ENCODE peak calls at places on chromosomes 5 and 9, in ten cellular contexts. R, G, K, W, Q, J, Y, I, O and U are unnamed samples.

GRCh38 chr5:157167219-157167621 is 1.2 kb upstream of the GARIN3 start:
- DNase-seq in R (no peak), G (no peak), K (no peak), W (no peak), Q (no peak), J (no peak), Y (no peak), I (peak), O (no peak), U (no peak)

GRCh38 chr9:129483467-129484324 is 137.2 kb downstream of the C9orf50 start:
- DNase-seq in R (no peak), G (peak), K (peak), W (peak), Q (peak), J (peak), Y (peak), I (no peak), O (peak), U (no peak)

GRCh38 chr5:135218486-135218755 is 180.6 kb downstream of the MACROH2A1 start:
- DNase-seq in R (no peak), G (no peak), K (no peak), W (peak), Q (no peak), J (no peak), Y (no peak), I (no peak), O (no peak), U (no peak)

GRCh38 chr9:38243993-38244392 is 148.5 kb upstream of the ALDH1B1 start:
- DNase-seq in R (peak), G (no peak), K (no peak), W (no peak), Q (no peak), J (no peak), Y (no peak), I (no peak), O (no peak), U (no peak)

GRCh38 chr5:1133510-1134255 is 21.8 kb upstream of the SLC12A7 start:
- DNase-seq in R (no peak), G (no peak), K (no peak), W (no peak), Q (no peak), J (no peak), Y (no peak), I (no peak), O (no peak), U (no peak)

GRCh38 chr9:97504381-97505216 is 3.1 kb downstream of the TMOD1 start:
- DNase-seq in R (peak), G (no peak), K (no peak), W (no peak), Q (no peak), J (no peak), Y (no peak), I (no peak), O (no peak), U (no peak)

GRCh38 chr9:137014166-137014565 is 13.9 kb downstream of the ABCA2 start:
- DNase-seq in R (no peak), G (no peak), K (no peak), W (no peak), Q (no peak), J (no peak), Y (no peak), I (no peak), O (no peak), U (no peak)

GRCh38 chr5:10642367-10642766 is 78.5 kb downstream of the ANKRD33B start:
- DNase-seq in R (no peak), G (no peak), K (no peak), W (no peak), Q (no peak), J (no peak), Y (no peak), I (peak), O (no peak), U (no peak)

GRCh38 chr9:113886471-113886870 is 10.4 kb downstream of the ZNF618 start:
- DNase-seq in R (no peak), G (no peak), K (no peak), W (no peak), Q (peak), J (no peak), Y (no peak), I (no peak), O (no peak), U (no peak)

GRCh38 chr5:54785729-54786548 is 199.5 kb downstream of the ESM1 start:
- DNase-seq in R (peak), G (no peak), K (no peak), W (no peak), Q (peak), J (no peak), Y (no peak), I (no peak), O (no peak), U (no peak)

GRCh38 chr9:20622330-20623020 is at the start of gene MLLT3:
- DNase-seq in R (peak), G (peak), K (peak), W (peak), Q (peak), J (peak), Y (peak), I (peak), O (peak), U (peak)

GRCh38 chr5:129379406-129379805 is 80.7 kb upstream of the ADAMTS19 start:
- DNase-seq in R (no peak), G (no peak), K (no peak), W (no peak), Q (peak), J (no peak), Y (peak), I (no peak), O (no peak), U (no peak)

GRCh38 chr5:110177729-110178128 is 488.0 kb downstream of the MAN2A1 start:
- DNase-seq in R (no peak), G (no peak), K (no peak), W (no peak), Q (no peak), J (no peak), Y (no peak), I (no peak), O (no peak), U (no peak)

GRCh38 chr5:143562935-143563334 is 159.4 kb upstream of the NR3C1 start:
- DNase-seq in R (no peak), G (no peak), K (no peak), W (no peak), Q (peak), J (peak), Y (no peak), I (no peak), O (no peak), U (no peak)

GRCh38 chr5:152511531-152512132 is 106.6 kb upstream of the NMUR2 start:
- DNase-seq in R (no peak), G (no peak), K (no peak), W (no peak), Q (no peak), J (no peak), Y (no peak), I (no peak), O (no peak), U (no peak)

GRCh38 chr5:139215176-139215975 is 17.2 kb upstream of the SIL1 start:
- DNase-seq in R (no peak), G (no peak), K (no peak), W (no peak), Q (no peak), J (no peak), Y (no peak), I (no peak), O (no peak), U (no peak)

GRCh38 chr5:72108200-72109050 is 1.1 kb downstream of the MAP1B start:
- DNase-seq in R (peak), G (peak), K (peak), W (peak), Q (peak), J (peak), Y (peak), I (no peak), O (peak), U (no peak)

GRCh38 chr9:98787766-98788335 is 8.5 kb downstream of the ANKS6 start:
- DNase-seq in R (no peak), G (no peak), K (no peak), W (no peak), Q (no peak), J (no peak), Y (no peak), I (no peak), O (no peak), U (no peak)

GRCh38 chr5:111092062-111092853 is at the start of gene WDR36:
- DNase-seq in R (peak), G (peak), K (peak), W (peak), Q (peak), J (peak), Y (peak), I (peak), O (peak), U (peak)

GRCh38 chr9:82797539-82797938 is 265.4 kb downstream of the RASEF start:
- DNase-seq in R (no peak), G (no peak), K (no peak), W (peak), Q (no peak), J (peak), Y (no peak), I (no peak), O (no peak), U (no peak)

GRCh38 chr5:121940741-121941140 is 21.0 kb upstream of the SRFBP1 start:
- DNase-seq in R (no peak), G (no peak), K (no peak), W (no peak), Q (no peak), J (no peak), Y (no peak), I (no peak), O (no peak), U (no peak)

GRCh38 chr5:114450516-114450909 is 88.6 kb downstream of the KCNN2 start:
- DNase-seq in R (peak), G (no peak), K (no peak), W (no peak), Q (peak), J (no peak), Y (no peak), I (no peak), O (peak), U (no peak)

GRCh38 chr5:141758316-141758965 is 76.4 kb upstream of the ARAP3 start:
- DNase-seq in R (no peak), G (no peak), K (no peak), W (no peak), Q (no peak), J (no peak), Y (no peak), I (no peak), O (peak), U (no peak)

GRCh38 chr5:151150484-151151262 is 6.9 kb downstream of the ANXA6 start:
- DNase-seq in R (peak), G (no peak), K (no peak), W (peak), Q (no peak), J (peak), Y (no peak), I (no peak), O (no peak), U (peak)

GRCh38 chr5:141508808-141509611 is 20.1 kb downstream of the PCDHGC5 start:
- DNase-seq in R (peak), G (peak), K (no peak), W (peak), Q (peak), J (no peak), Y (peak), I (no peak), O (no peak), U (no peak)

GRCh38 chr9:80547613-80548012 is 975.8 kb downstream of the TLE4 start:
- DNase-seq in R (no peak), G (no peak), K (no peak), W (no peak), Q (no peak), J (no peak), Y (no peak), I (no peak), O (no peak), U (no peak)

GRCh38 chr9:134968011-134968822 is 50.5 kb upstream of the FCN1 start:
- DNase-seq in R (peak), G (no peak), K (no peak), W (peak), Q (no peak), J (no peak), Y (no peak), I (peak), O (peak), U (no peak)